ENCODE peak calls at places on chromosomes 2 and 18, in four cellular contexts. One of them, this sample, is unnamed.

GRCh38 chr2:110955546-110955945 is 165.2 kb upstream of the BCL2L11 start:
- DNase-seq in A549: no peak
- DNase-seq in heart right ventricle: no peak
- DNase-seq in heart left ventricle: no peak
- DNase-seq in this sample: no peak

GRCh38 chr2:20222769-20223344 is 2.1 kb downstream of the SDC1 start:
- DNase-seq in A549: no peak
- DNase-seq in heart right ventricle: no peak
- DNase-seq in heart left ventricle: peak
- DNase-seq in this sample: no peak

GRCh38 chr2:215579809-215580208 is 143.9 kb upstream of the FN1 start:
- DNase-seq in A549: peak
- DNase-seq in heart right ventricle: no peak
- DNase-seq in heart left ventricle: no peak
- DNase-seq in this sample: no peak

GRCh38 chr2:122074201-122074600 is 318.8 kb downstream of the TSN start:
- DNase-seq in A549: no peak
- DNase-seq in heart right ventricle: no peak
- DNase-seq in heart left ventricle: no peak
- DNase-seq in this sample: no peak

GRCh38 chr2:235951980-235952379 is 216.2 kb downstream of the GBX2 start:
- DNase-seq in A549: no peak
- DNase-seq in heart right ventricle: no peak
- DNase-seq in heart left ventricle: no peak
- DNase-seq in this sample: no peak

GRCh38 chr2:222714361-222715256 is 43.2 kb downstream of the MOGAT1 start:
- DNase-seq in A549: no peak
- DNase-seq in heart right ventricle: no peak
- DNase-seq in heart left ventricle: peak
- DNase-seq in this sample: no peak

GRCh38 chr2:193695367-193695766 is 1500.6 kb upstream of the TMEFF2 start:
- DNase-seq in A549: peak
- DNase-seq in heart right ventricle: no peak
- DNase-seq in heart left ventricle: no peak
- DNase-seq in this sample: no peak

GRCh38 chr2:6914829-6915228 is 2.4 kb upstream of the RNF144A start:
- DNase-seq in A549: peak
- DNase-seq in heart right ventricle: no peak
- DNase-seq in heart left ventricle: no peak
- DNase-seq in this sample: no peak

GRCh38 chr2:238459081-238459629 is 32.4 kb downstream of the ASB1 start:
- DNase-seq in A549: no peak
- DNase-seq in heart right ventricle: peak
- DNase-seq in heart left ventricle: peak
- DNase-seq in this sample: no peak

GRCh38 chr2:10884530-10885478 is 26.9 kb upstream of the KCNF1 start:
- DNase-seq in A549: no peak
- DNase-seq in heart right ventricle: no peak
- DNase-seq in heart left ventricle: no peak
- DNase-seq in this sample: no peak

GRCh38 chr2:171141320-171141719 is 19.4 kb downstream of the TLK1 start:
- DNase-seq in A549: no peak
- DNase-seq in heart right ventricle: no peak
- DNase-seq in heart left ventricle: no peak
- DNase-seq in this sample: no peak

GRCh38 chr2:42809131-42809875 is 16.9 kb upstream of the HAAO start:
- DNase-seq in A549: no peak
- DNase-seq in heart right ventricle: no peak
- DNase-seq in heart left ventricle: no peak
- DNase-seq in this sample: no peak

GRCh38 chr18:35851286-35851967 is 121.1 kb upstream of the RMP24 start:
- DNase-seq in A549: no peak
- DNase-seq in heart right ventricle: no peak
- DNase-seq in heart left ventricle: no peak
- DNase-seq in this sample: peak

GRCh38 chr2:8555543-8555942 is 126.3 kb upstream of the ID2 start:
- DNase-seq in A549: no peak
- DNase-seq in heart right ventricle: no peak
- DNase-seq in heart left ventricle: no peak
- DNase-seq in this sample: no peak

GRCh38 chr2:204353823-204354222 is 191.5 kb upstream of the PARD3B start:
- DNase-seq in A549: no peak
- DNase-seq in heart right ventricle: no peak
- DNase-seq in heart left ventricle: no peak
- DNase-seq in this sample: no peak

GRCh38 chr18:4453712-4454547 is 1.2 kb downstream of the DLGAP1 start:
- DNase-seq in A549: no peak
- DNase-seq in heart right ventricle: no peak
- DNase-seq in heart left ventricle: no peak
- DNase-seq in this sample: peak

GRCh38 chr2:8438996-8439395 is 242.9 kb upstream of the ID2 start:
- DNase-seq in A549: no peak
- DNase-seq in heart right ventricle: peak
- DNase-seq in heart left ventricle: peak
- DNase-seq in this sample: no peak

GRCh38 chr18:75477913-75478312 is 50.4 kb upstream of the SMIM21 start:
- DNase-seq in A549: no peak
- DNase-seq in heart right ventricle: no peak
- DNase-seq in heart left ventricle: no peak
- DNase-seq in this sample: no peak

GRCh38 chr2:216463148-216463547 is 35.5 kb upstream of the RPL37A start:
- DNase-seq in A549: no peak
- DNase-seq in heart right ventricle: no peak
- DNase-seq in heart left ventricle: no peak
- DNase-seq in this sample: no peak

GRCh38 chr18:48023334-48024008 is 93.0 kb upstream of the SMAD2 start:
- DNase-seq in A549: peak
- DNase-seq in heart right ventricle: no peak
- DNase-seq in heart left ventricle: no peak
- DNase-seq in this sample: no peak

GRCh38 chr2:10039658-10040410 is 3.5 kb upstream of the KLF11 start:
- DNase-seq in A549: no peak
- DNase-seq in heart right ventricle: peak
- DNase-seq in heart left ventricle: peak
- DNase-seq in this sample: no peak

GRCh38 chr2:154707994-154708393 is 9.5 kb downstream of the KCNJ3 start:
- DNase-seq in A549: no peak
- DNase-seq in heart right ventricle: no peak
- DNase-seq in heart left ventricle: no peak
- DNase-seq in this sample: no peak

GRCh38 chr2:217070611-217071010 is 210.7 kb upstream of the TNP1 start:
- DNase-seq in A549: no peak
- DNase-seq in heart right ventricle: no peak
- DNase-seq in heart left ventricle: no peak
- DNase-seq in this sample: no peak

GRCh38 chr2:125516496-125517109 is 1139.4 kb upstream of the GYPC start:
- DNase-seq in A549: peak
- DNase-seq in heart right ventricle: no peak
- DNase-seq in heart left ventricle: no peak
- DNase-seq in this sample: no peak

GRCh38 chr2:209334188-209335017 is 89.4 kb upstream of the MAP2 start:
- DNase-seq in A549: peak
- DNase-seq in heart right ventricle: peak
- DNase-seq in heart left ventricle: peak
- DNase-seq in this sample: peak

DNA sequence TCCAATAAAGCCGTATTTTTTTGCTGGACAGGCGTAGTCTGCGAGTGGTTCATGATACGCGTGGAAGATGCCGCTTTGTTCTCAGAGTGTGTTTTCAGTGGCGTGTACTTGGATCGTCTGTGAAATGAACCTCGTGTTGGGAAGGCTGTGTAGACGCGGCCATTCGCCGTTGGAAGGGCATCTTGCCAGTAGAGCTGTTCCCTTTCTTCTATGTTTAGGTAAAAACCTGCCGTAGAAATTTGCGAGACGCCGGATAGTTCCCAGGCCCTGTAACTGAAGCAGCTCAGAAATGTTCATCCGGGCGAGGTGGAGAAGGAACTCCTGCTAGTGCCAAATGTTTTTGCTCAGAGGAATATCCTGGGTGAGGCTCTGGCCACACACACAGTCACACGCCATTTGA is 133.6 kb downstream of the NFATC1 start:
- DNase-seq in A549: no peak
- DNase-seq in heart right ventricle: no peak
- DNase-seq in heart left ventricle: no peak
- DNase-seq in this sample: peak
- H3K4me3 ChIP-seq in A549: no peak
- H3K4me3 ChIP-seq in heart right ventricle: no peak
- H3K4me3 ChIP-seq in heart left ventricle: no peak
- H3K4me3 ChIP-seq in this sample: no peak

DNA sequence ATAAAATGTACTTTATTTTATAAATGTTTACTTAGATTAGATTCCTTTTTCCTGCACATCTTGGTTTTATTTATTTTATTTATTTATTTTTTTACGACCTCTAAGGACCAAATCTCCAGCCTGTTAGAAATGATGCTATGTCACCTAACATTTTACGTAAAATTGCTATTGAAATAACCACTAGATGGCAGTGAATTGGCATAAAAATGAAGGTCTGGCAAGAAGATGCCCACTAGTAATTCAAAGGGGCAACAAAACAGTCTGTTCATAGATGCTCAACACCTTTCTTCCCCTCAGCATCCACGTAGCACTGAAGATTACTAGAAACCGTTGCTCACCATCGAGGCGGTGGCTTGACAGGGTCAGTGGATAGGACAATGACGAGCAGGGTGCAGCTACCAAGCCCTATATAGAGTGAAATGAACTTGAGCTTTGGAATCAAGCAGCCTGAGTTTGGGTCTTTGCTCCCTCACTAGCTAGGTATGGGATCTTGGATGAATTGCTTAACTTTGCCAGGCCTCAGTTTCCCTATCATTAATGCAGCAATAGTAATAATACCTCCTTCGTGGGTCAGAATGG is 128.7 kb upstream of the L3MBTL4 start:
- DNase-seq in A549: peak
- DNase-seq in heart right ventricle: no peak
- DNase-seq in heart left ventricle: no peak
- DNase-seq in this sample: no peak
- H3K27ac ChIP-seq in A549: no peak
- H3K27ac ChIP-seq in heart right ventricle: no peak
- H3K27ac ChIP-seq in heart left ventricle: no peak
- H3K27ac ChIP-seq in this sample: no peak

GRCh38 chr2:96325884-96326255 is 753 bp downstream of the ITPRIPL1 start:
- DNase-seq in A549: no peak
- DNase-seq in heart right ventricle: no peak
- DNase-seq in heart left ventricle: no peak
- DNase-seq in this sample: no peak

GRCh38 chr2:96323849-96324248 is 1.3 kb upstream of the ITPRIPL1 start:
- DNase-seq in A549: no peak
- DNase-seq in heart right ventricle: no peak
- DNase-seq in heart left ventricle: no peak
- DNase-seq in this sample: no peak

GRCh38 chr2:96326564-96326963 is 1.4 kb downstream of the ITPRIPL1 start:
- DNase-seq in A549: no peak
- DNase-seq in heart right ventricle: no peak
- DNase-seq in heart left ventricle: no peak
- DNase-seq in this sample: no peak

GRCh38 chr2:96325038-96325883 is at the start of gene ITPRIPL1:
- DNase-seq in A549: no peak
- DNase-seq in heart right ventricle: peak
- DNase-seq in heart left ventricle: no peak
- DNase-seq in this sample: no peak

DNA sequence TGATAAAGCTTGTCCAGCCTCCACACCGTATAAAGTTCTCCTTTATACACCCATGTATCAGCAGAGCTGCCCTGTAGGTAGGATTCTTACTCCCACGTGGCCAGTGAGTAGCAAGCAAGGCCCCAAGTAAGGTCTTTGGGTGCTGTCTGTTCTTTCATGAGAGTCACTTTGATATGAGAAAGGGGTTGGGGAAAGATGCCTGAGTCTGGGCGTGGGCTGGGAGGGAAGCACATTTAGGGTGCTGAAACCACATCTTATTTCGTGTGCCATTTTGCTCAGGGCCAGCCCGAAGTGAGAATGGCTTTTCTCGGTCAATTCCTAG is 440 bp upstream of the ITPRIPL1 start:
- DNase-seq in A549: no peak
- DNase-seq in heart right ventricle: no peak
- DNase-seq in heart left ventricle: no peak
- DNase-seq in this sample: no peak
- H3K4me3 ChIP-seq in A549: no peak
- H3K4me3 ChIP-seq in heart right ventricle: peak
- H3K4me3 ChIP-seq in heart left ventricle: peak
- H3K4me3 ChIP-seq in this sample: peak

DNA sequence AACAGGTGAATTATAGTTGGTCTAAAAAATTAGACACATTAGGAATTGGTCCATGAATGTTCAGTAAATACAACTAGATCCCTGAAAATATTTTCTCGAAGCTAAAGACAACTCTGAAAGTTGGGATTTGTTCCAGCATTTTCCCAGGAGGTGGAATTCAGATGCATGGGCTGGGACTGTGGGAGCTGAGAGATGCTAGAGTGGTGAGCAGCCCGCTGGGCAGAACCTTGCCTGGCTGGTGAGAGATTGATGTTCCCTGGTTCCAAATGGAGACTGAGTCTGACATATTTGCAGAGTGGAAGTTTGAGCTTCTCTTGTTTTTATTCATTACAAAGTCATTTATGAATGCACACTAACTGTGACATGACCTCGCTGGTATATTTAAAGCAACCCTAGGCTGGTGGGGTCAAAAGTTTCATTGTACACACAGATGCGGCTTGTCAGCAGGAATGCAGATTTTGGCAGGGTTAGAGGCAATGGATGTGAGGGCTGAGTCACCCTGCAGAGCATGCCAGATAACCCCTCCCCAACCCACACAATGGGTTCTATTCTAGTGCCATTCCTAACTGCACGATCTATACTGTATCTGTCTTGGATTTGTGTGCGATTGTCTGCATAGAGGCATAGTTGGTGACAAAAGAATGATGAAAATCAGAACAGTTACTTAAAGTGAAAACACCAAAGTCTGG is 23.5 kb upstream of the TMEM178A start:
- DNase-seq in A549: peak
- DNase-seq in heart right ventricle: no peak
- DNase-seq in heart left ventricle: no peak
- DNase-seq in this sample: peak
- H3K27ac ChIP-seq in A549: no peak
- H3K27ac ChIP-seq in heart right ventricle: no peak
- H3K27ac ChIP-seq in heart left ventricle: no peak
- H3K27ac ChIP-seq in this sample: peak

DNA sequence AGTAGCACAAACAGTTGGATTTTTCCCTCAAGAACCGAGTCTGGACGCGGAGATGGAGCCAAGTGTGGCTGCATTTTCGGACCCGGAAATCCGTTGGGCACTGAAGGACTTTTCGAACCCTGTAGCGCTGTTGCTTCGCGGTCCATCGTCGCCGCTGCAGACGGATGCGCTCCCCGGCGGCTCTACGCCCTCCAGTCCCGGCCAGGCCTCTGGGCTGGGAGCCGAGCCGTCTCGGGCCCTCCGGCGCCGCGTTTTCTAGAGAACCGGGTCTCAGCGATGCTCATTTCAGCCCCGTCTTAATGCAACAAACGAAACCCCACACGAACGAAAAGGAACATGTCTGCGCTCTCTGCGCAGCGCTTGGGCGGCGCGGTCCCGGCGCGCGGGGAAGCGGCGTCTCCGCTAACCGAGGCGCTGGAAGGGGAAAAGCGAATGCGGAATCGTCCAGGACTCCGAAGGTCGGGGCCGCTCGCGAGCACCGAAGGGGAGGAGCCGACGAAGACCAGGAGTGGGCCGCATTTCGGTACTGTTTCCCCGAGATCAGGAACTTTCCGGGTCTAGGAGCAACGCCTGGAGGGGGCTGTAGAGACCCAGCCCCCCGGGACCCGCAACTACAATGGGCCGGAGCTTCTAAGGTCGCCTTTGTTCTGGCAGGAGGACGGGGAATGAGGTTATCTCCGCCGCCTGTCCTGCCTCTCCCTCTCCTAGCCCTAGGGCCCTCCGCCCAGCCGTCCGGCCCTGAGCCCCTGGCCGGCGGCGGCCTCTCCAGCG is 3.2 kb downstream of the EMX1 start:
- DNase-seq in A549: no peak
- DNase-seq in heart right ventricle: no peak
- DNase-seq in heart left ventricle: no peak
- DNase-seq in this sample: no peak
- H3K4me3 ChIP-seq in A549: peak
- H3K4me3 ChIP-seq in heart right ventricle: peak
- H3K4me3 ChIP-seq in heart left ventricle: peak
- H3K4me3 ChIP-seq in this sample: peak